ENCODE peak calls at places on chromosomes 11 and 22, in eight cellular contexts. One of them, this sample, is unnamed.

GRCh38 chr22:50009251-50009650 is 3.3 kb downstream of the IL17REL start:
- DNase-seq in IMR-90: no peak
- DNase-seq in endothelial cell: no peak
- DNase-seq in H1: peak
- DNase-seq in H9: no peak
- DNase-seq in left ventricle myocardium inferior: no peak
- DNase-seq in AG09309: no peak
- DNase-seq in AG04450: no peak
- DNase-seq in this sample: no peak

GRCh38 chr11:75566763-75567279 is 4.8 kb downstream of the SERPINH1 start:
- DNase-seq in H9: no peak
- DNase-seq in IMR-90: no peak
- DNase-seq in left ventricle myocardium inferior: no peak
- DNase-seq in AG04450: no peak
- DNase-seq in AG09309: no peak
- DNase-seq in H1: no peak
- DNase-seq in endothelial cell: no peak
- DNase-seq in this sample: no peak

GRCh38 chr11:105589346-105589745 is 20.5 kb upstream of the GRIA4 start:
- DNase-seq in AG09309: no peak
- DNase-seq in AG04450: no peak
- DNase-seq in IMR-90: peak
- DNase-seq in H9: no peak
- DNase-seq in endothelial cell: no peak
- DNase-seq in left ventricle myocardium inferior: no peak
- DNase-seq in H1: no peak
- DNase-seq in this sample: no peak

GRCh38 chr11:104003491-104003890 is 32.9 kb upstream of the DDI1 start:
- DNase-seq in endothelial cell: no peak
- DNase-seq in AG09309: no peak
- DNase-seq in IMR-90: peak
- DNase-seq in AG04450: no peak
- DNase-seq in H1: no peak
- DNase-seq in H9: no peak
- DNase-seq in left ventricle myocardium inferior: no peak
- DNase-seq in this sample: no peak

GRCh38 chr22:24025475-24025874 is 14.4 kb downstream of the CABIN1 start:
- DNase-seq in AG09309: no peak
- DNase-seq in H9: no peak
- DNase-seq in H1: no peak
- DNase-seq in AG04450: no peak
- DNase-seq in left ventricle myocardium inferior: no peak
- DNase-seq in IMR-90: no peak
- DNase-seq in endothelial cell: no peak
- DNase-seq in this sample: no peak

GRCh38 chr11:97702948-97703347 is 1313.1 kb downstream of the JRKL start:
- DNase-seq in endothelial cell: no peak
- DNase-seq in left ventricle myocardium inferior: no peak
- DNase-seq in AG09309: no peak
- DNase-seq in IMR-90: no peak
- DNase-seq in H1: no peak
- DNase-seq in AG04450: no peak
- DNase-seq in H9: no peak
- DNase-seq in this sample: no peak

GRCh38 chr11:111960916-111961315 is 23.8 kb downstream of the DIXDC1 start:
- DNase-seq in H9: peak
- DNase-seq in left ventricle myocardium inferior: no peak
- DNase-seq in AG09309: no peak
- DNase-seq in endothelial cell: no peak
- DNase-seq in AG04450: no peak
- DNase-seq in IMR-90: no peak
- DNase-seq in H1: no peak
- DNase-seq in this sample: no peak

GRCh38 chr11:72631806-72632731 is 42.2 kb downstream of the PDE2A start:
- DNase-seq in AG09309: no peak
- DNase-seq in H1: no peak
- DNase-seq in IMR-90: no peak
- DNase-seq in H9: no peak
- DNase-seq in endothelial cell: no peak
- DNase-seq in AG04450: no peak
- DNase-seq in left ventricle myocardium inferior: peak
- DNase-seq in this sample: no peak

GRCh38 chr11:104523611-104524010 is 359.7 kb upstream of the PDGFD start:
- DNase-seq in AG04450: no peak
- DNase-seq in endothelial cell: no peak
- DNase-seq in left ventricle myocardium inferior: no peak
- DNase-seq in H9: no peak
- DNase-seq in H1: no peak
- DNase-seq in AG09309: no peak
- DNase-seq in IMR-90: no peak
- DNase-seq in this sample: no peak

GRCh38 chr11:68309621-68310185 is 2.7 kb upstream of the LRP5 start:
- DNase-seq in AG04450: no peak
- DNase-seq in AG09309: no peak
- DNase-seq in left ventricle myocardium inferior: no peak
- DNase-seq in H9: no peak
- DNase-seq in H1: no peak
- DNase-seq in IMR-90: peak
- DNase-seq in endothelial cell: no peak
- DNase-seq in this sample: no peak

GRCh38 chr22:22061085-22062077 is 78.8 kb upstream of the TOP3B start:
- DNase-seq in IMR-90: peak
- DNase-seq in AG04450: no peak
- DNase-seq in endothelial cell: no peak
- DNase-seq in H9: no peak
- DNase-seq in H1: no peak
- DNase-seq in AG09309: peak
- DNase-seq in left ventricle myocardium inferior: peak
- DNase-seq in this sample: no peak

GRCh38 chr11:33708970-33709369 is 8.3 kb upstream of the C11orf91 start:
- DNase-seq in AG04450: no peak
- DNase-seq in left ventricle myocardium inferior: no peak
- DNase-seq in IMR-90: peak
- DNase-seq in endothelial cell: no peak
- DNase-seq in H1: no peak
- DNase-seq in H9: no peak
- DNase-seq in AG09309: no peak
- DNase-seq in this sample: no peak

GRCh38 chr11:47257518-47258316 is at the start of gene NR1H3:
- DNase-seq in IMR-90: peak
- DNase-seq in AG04450: no peak
- DNase-seq in endothelial cell: peak
- DNase-seq in AG09309: no peak
- DNase-seq in H1: peak
- DNase-seq in left ventricle myocardium inferior: peak
- DNase-seq in H9: peak
- DNase-seq in this sample: peak

GRCh38 chr22:19150482-19151328 is 613 bp upstream of the GSC2 start:
- DNase-seq in left ventricle myocardium inferior: no peak
- DNase-seq in AG04450: no peak
- DNase-seq in AG09309: no peak
- DNase-seq in endothelial cell: no peak
- DNase-seq in H9: no peak
- DNase-seq in H1: peak
- DNase-seq in IMR-90: no peak
- DNase-seq in this sample: no peak

GRCh38 chr11:134207538-134208239 is 16.1 kb downstream of the NCAPD3 start:
- DNase-seq in H9: peak
- DNase-seq in AG09309: no peak
- DNase-seq in AG04450: no peak
- DNase-seq in IMR-90: no peak
- DNase-seq in H1: peak
- DNase-seq in left ventricle myocardium inferior: peak
- DNase-seq in endothelial cell: peak
- DNase-seq in this sample: peak

GRCh38 chr11:912266-912665 is 1.7 kb upstream of the CHID1 start:
- DNase-seq in H9: no peak
- DNase-seq in left ventricle myocardium inferior: no peak
- DNase-seq in AG09309: no peak
- DNase-seq in AG04450: no peak
- DNase-seq in endothelial cell: no peak
- DNase-seq in H1: no peak
- DNase-seq in IMR-90: no peak
- DNase-seq in this sample: no peak

GRCh38 chr11:910589-911030 is at the start of gene CHID1:
- DNase-seq in left ventricle myocardium inferior: peak
- DNase-seq in H1: peak
- DNase-seq in AG04450: no peak
- DNase-seq in H9: peak
- DNase-seq in IMR-90: peak
- DNase-seq in AG09309: no peak
- DNase-seq in endothelial cell: peak
- DNase-seq in this sample: peak

GRCh38 chr11:911890-912219 is 1.2 kb upstream of the CHID1 start:
- DNase-seq in IMR-90: no peak
- DNase-seq in AG04450: no peak
- DNase-seq in AG09309: no peak
- DNase-seq in endothelial cell: no peak
- DNase-seq in H9: no peak
- DNase-seq in H1: no peak
- DNase-seq in left ventricle myocardium inferior: no peak
- DNase-seq in this sample: no peak

GRCh38 chr11:910044-910588 is 494 bp downstream of the CHID1 start:
- DNase-seq in AG09309: no peak
- DNase-seq in H1: no peak
- DNase-seq in H9: no peak
- DNase-seq in IMR-90: no peak
- DNase-seq in left ventricle myocardium inferior: no peak
- DNase-seq in AG04450: no peak
- DNase-seq in endothelial cell: no peak
- DNase-seq in this sample: no peak

DNA sequence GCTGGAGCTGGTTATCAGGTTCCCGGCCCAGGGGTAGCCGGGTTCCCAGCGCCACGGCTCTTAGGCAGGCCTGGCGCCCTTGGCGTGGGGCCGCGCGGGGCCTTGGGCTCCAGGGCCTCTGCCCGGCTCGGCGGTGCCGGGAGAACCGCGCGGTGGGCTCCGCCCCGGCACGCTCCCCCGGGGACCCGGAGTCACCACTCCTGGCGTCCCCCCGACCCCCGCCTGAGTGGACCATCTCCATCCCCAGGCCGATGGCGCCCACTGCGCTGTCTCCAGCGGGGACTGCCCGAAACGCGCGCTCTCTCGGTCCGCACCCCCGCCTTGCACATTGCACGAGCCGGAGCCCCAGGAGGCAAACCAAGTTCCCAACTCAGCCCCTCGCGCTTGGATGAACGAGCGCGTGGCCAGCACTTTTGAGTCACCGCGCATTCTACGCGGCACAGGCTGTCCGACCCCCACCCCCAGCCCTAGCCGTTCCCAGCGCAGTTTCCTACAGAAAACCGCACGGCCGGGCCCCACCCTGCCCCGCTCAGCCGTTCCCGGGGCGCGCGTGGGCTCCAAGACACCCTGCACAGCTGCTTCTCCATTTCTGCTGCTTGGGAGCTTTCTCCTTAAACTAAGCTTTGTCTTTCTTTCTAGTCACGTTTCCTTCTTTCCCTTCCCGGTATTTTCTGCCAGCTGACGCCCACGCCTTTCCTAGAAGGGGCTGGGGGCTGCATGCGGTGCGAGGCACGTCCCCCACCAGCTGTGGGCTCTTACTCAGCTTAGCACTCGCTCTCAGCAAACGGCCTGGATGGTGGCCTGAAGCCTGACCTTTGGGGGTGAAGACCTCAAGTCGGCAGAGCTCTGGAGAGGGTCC is 650 bp upstream of the CHID1 start:
- DNase-seq in left ventricle myocardium inferior: peak
- DNase-seq in endothelial cell: no peak
- DNase-seq in AG09309: no peak
- DNase-seq in IMR-90: peak
- DNase-seq in H1: no peak
- DNase-seq in AG04450: no peak
- DNase-seq in H9: peak
- DNase-seq in this sample: peak
- TF ChIP-seq CTCF in left ventricle myocardium inferior: no peak
- TF ChIP-seq CTCF in endothelial cell: no peak
- TF ChIP-seq CTCF in AG09309: no peak
- TF ChIP-seq CTCF in IMR-90: no peak
- TF ChIP-seq CTCF in H1: no peak
- TF ChIP-seq CTCF in AG04450: no peak
- TF ChIP-seq CTCF in H9: peak
- TF ChIP-seq CTCF in this sample: peak

DNA sequence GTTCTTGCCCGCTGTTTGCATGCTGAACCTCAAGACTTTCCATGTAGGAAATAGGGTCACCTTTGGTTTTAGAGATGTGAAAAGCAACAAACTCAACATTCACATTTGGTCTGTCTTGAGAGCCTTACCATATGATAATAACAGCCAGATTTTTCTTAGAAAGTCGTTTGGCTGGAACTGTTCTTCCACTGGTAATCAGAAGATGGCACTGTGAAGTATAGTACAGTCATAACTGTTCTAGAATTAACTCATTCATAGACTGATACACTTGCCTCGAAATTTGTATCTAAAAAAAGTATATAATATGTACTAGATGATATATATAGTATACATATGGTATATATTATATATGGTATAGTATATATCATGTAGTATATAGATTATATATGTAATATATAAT is 12.3 kb downstream of the LUZP2 start:
- DNase-seq in AG04450: no peak
- DNase-seq in H9: no peak
- DNase-seq in endothelial cell: no peak
- DNase-seq in AG09309: no peak
- DNase-seq in IMR-90: peak
- DNase-seq in H1: no peak
- DNase-seq in left ventricle myocardium inferior: no peak
- DNase-seq in this sample: no peak
- TF ChIP-seq CTCF in AG04450: peak
- TF ChIP-seq CTCF in H9: no peak
- TF ChIP-seq CTCF in endothelial cell: no peak
- TF ChIP-seq CTCF in AG09309: no peak
- TF ChIP-seq CTCF in IMR-90: peak
- TF ChIP-seq CTCF in H1: no peak
- TF ChIP-seq CTCF in left ventricle myocardium inferior: no peak
- TF ChIP-seq CTCF in this sample: no peak

GRCh38 chr11:44949160-44950035 is 1.3 kb downstream of the TP53I11 start:
- DNase-seq in endothelial cell: peak
- DNase-seq in left ventricle myocardium inferior: no peak
- DNase-seq in H1: peak
- DNase-seq in H9: peak
- DNase-seq in IMR-90: peak
- DNase-seq in AG09309: no peak
- DNase-seq in AG04450: no peak
- DNase-seq in this sample: peak
- TF ChIP-seq CTCF in endothelial cell: peak
- TF ChIP-seq CTCF in left ventricle myocardium inferior: peak
- TF ChIP-seq CTCF in H1: peak
- TF ChIP-seq CTCF in H9: peak
- TF ChIP-seq CTCF in IMR-90: peak
- TF ChIP-seq CTCF in AG09309: peak
- TF ChIP-seq CTCF in AG04450: peak
- TF ChIP-seq CTCF in this sample: peak

DNA sequence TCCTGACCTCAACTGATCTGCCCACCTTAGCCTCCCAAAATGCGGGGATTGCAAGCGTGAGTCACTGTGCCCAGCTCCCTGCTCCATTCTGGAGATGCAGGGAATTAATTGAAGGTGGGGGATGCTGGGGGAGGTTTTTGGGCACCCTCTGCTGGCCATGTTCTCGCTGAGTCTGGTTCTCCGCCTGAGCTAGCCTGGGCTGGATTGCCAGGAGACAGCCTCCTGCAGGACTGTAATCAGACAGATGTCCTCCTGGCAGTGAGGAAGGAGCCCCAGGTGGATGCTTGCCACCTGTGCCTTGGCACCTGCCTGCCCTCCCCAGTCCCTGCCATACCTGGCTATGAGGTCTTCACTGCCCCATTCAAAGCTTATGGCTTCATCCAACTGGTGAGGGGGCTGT is 5.4 kb downstream of the MTFP1 start:
- DNase-seq in H1: no peak
- DNase-seq in AG04450: no peak
- DNase-seq in AG09309: no peak
- DNase-seq in endothelial cell: no peak
- DNase-seq in left ventricle myocardium inferior: no peak
- DNase-seq in IMR-90: no peak
- DNase-seq in H9: peak
- DNase-seq in this sample: no peak
- TF ChIP-seq CTCF in H1: peak
- TF ChIP-seq CTCF in AG04450: no peak
- TF ChIP-seq CTCF in AG09309: no peak
- TF ChIP-seq CTCF in endothelial cell: no peak
- TF ChIP-seq CTCF in left ventricle myocardium inferior: no peak
- TF ChIP-seq CTCF in IMR-90: no peak
- TF ChIP-seq CTCF in H9: peak
- TF ChIP-seq CTCF in this sample: no peak